ENCODE peak calls at places on chromosomes 13 and 19, in ten cellular contexts. W is fibroblast of mammary gland, G is lower leg skin, Y is PC-3, L is activated B cell treated with CpG ODN at 0.5 μM for 24 hours, X is HL-60, C is Caco-2, Z is epithelial cell of esophagus, O is AG04450, A is cardiac muscle cell. B is an unnamed sample.

GRCh38 chr13:37429976-37430375 is 168.6 kb downstream of the POSTN start:
- DNase-seq in L (no peak), C (no peak), G (no peak), O (peak), W (peak), Y (no peak), X (no peak), A (no peak), Z (peak), B (no peak)

GRCh38 chr19:16161848-16162247 is 11.5 kb downstream of the CIB3 start:
- DNase-seq in C (no peak), Y (peak), L (no peak), X (no peak), A (no peak), Z (peak), W (peak), O (peak), G (no peak), B (no peak)

GRCh38 chr19:4692275-4693077 is 22.3 kb upstream of the MYDGF start:
- DNase-seq in Y (no peak), X (no peak), G (no peak), L (no peak), W (no peak), Z (no peak), C (no peak), O (no peak), A (no peak), B (no peak)

GRCh38 chr19:50705422-50706019 is 14.1 kb downstream of the SHANK1 start:
- DNase-seq in W (peak), C (peak), Z (peak), L (no peak), Y (peak), A (peak), X (peak), O (peak), G (no peak), B (no peak)

GRCh38 chr13:52356327-52356726 is 49.6 kb downstream of the THSD1 start:
- DNase-seq in X (no peak), C (no peak), Y (peak), Z (peak), G (no peak), A (no peak), L (no peak), O (no peak), W (peak), B (no peak)

GRCh38 chr13:68535329-68535728 is 1305.2 kb upstream of the PCDH9 start:
- DNase-seq in Y (no peak), A (no peak), L (no peak), Z (no peak), O (no peak), C (no peak), W (no peak), G (no peak), X (no peak), B (no peak)

GRCh38 chr19:38993271-38993670 is 17.7 kb upstream of the FBXO17 start:
- DNase-seq in L (no peak), C (no peak), X (no peak), Z (peak), G (no peak), Y (peak), O (no peak), W (peak), A (no peak), B (no peak)

GRCh38 chr13:91318886-91319285 is 28.6 kb upstream of the MIR17HG start:
- DNase-seq in Y (no peak), G (no peak), C (no peak), A (no peak), W (no peak), O (no peak), Z (no peak), L (no peak), X (no peak), B (no peak)

GRCh38 chr13:110185696-110186095 is 121.3 kb downstream of the COL4A1 start:
- DNase-seq in A (no peak), W (peak), G (no peak), O (no peak), X (no peak), L (no peak), C (no peak), Y (no peak), Z (no peak), B (no peak)

GRCh38 chr19:10701955-10702307 is 692 bp downstream of the QTRT1 start:
- DNase-seq in W (no peak), Y (peak), L (peak), X (peak), C (no peak), O (no peak), Z (no peak), G (no peak), A (peak), B (no peak)

DNA sequence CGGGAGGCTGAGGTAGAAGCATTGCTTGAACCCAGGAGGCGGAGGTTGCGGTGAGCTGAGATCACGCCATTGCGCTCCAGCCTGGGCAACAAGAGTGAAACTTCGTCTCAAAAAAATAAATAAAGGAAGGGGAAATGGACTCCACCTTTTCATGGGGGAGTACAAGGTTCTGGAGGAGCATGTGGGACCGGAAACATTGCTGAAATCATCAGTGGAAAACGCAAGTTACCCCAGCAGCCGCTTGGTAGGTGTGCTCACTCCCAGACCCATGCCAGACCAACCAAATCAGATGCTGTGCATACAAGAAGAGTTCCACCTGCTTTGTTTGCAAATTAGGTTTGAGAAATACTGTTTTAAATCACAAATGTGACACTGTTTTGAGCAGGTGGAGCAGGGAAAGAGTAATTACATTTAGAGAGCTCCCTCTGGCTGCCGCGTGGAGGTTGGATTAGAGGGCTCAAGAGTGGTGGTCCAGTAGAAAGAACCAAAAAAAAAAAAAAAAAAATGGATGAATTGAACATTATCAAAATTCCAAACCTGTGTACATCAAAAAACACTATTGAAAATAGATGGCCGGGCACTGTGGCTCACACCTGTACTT is 4.9 kb downstream of the ERICH4 start:
- DNase-seq in G (no peak), Y (no peak), C (no peak), O (no peak), Z (no peak), L (no peak), W (no peak), A (no peak), X (no peak), B (peak)
- TF ChIP-seq CTCF in G (no peak), Y (peak), C (no peak), O (no peak), Z (no peak), L (no peak), W (no peak), A (peak), X (no peak), B (no peak)

DNA sequence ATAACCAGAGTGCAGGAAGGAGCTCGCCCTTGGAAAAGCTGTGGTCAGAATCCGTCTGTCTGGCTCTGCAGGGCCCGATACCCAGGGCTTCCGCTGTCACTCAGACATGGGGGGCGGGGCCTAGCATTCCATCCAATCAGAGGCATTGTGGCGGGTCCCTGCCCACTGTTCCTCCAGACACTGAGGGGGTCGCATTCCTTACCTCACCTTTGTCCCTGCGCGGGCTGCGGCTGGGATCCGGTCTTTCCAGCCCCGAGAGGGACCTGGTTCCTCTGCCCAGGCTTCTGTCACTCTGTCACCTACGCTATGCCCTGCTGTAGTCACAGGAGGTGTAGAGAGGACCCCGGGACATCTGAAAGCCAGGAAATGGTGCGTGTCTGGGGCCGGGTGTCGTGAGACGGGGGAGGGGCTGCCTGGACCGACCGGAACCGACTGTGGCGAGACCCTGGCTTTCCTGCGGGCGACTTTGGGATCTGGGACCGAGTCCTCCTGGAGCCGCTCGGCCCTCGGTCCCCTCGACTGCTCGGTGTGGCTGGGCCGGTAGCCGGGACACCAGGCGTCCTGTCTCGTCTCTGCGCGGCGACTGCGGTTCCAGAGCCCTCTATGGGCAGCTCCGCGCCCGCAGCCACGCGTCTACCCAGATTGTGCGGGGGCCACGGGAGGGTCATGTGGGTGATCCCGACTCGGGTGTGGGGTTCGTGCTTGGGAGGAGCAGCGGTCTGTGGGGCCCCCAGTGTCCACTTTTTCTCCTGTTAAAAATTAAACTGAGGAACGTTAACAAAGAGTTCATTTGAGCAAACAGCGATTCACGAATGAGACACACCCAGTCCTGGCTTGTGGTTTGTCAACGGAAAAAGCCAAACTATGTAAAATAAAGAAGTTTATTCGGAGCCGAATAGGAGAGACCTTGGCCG is at the start of gene ZNF69:
- DNase-seq in L (peak), X (no peak), Y (peak), G (peak), O (no peak), W (peak), A (peak), Z (peak), C (peak), B (peak)
- TF ChIP-seq CTCF in L (no peak), X (no peak), Y (peak), G (no peak), O (peak), W (no peak), A (peak), Z (no peak), C (no peak), B (peak)

GRCh38 chr19:35987571-35987896 is 7.5 kb upstream of the SDHAF1 start:
- DNase-seq in Y (no peak), C (no peak), W (no peak), G (no peak), O (no peak), L (no peak), X (peak), A (no peak), Z (no peak), B (no peak)
- TF ChIP-seq CTCF in Y (no peak), C (no peak), W (no peak), G (no peak), O (no peak), L (no peak), X (no peak), A (no peak), Z (no peak), B (peak)

GRCh38 chr13:101945435-101945834 is 456.4 kb downstream of the FGF14 start:
- DNase-seq in O (no peak), G (no peak), Z (no peak), X (no peak), W (no peak), C (peak), Y (no peak), A (no peak), L (no peak), B (no peak)

GRCh38 chr13:101942038-101942437 is 459.8 kb downstream of the FGF14 start:
- DNase-seq in A (peak), C (peak), Y (peak), X (no peak), Z (peak), G (no peak), W (peak), L (no peak), O (no peak), B (no peak)

GRCh38 chr13:101939370-101939769 is 462.5 kb downstream of the FGF14 start:
- DNase-seq in Z (no peak), G (no peak), O (no peak), A (no peak), C (no peak), Y (no peak), W (no peak), L (no peak), X (no peak), B (no peak)

GRCh38 chr13:101942535-101943157 is 459.2 kb downstream of the FGF14 start:
- DNase-seq in A (no peak), X (no peak), L (no peak), W (peak), O (no peak), G (no peak), Y (peak), C (no peak), Z (no peak), B (no peak)

DNA sequence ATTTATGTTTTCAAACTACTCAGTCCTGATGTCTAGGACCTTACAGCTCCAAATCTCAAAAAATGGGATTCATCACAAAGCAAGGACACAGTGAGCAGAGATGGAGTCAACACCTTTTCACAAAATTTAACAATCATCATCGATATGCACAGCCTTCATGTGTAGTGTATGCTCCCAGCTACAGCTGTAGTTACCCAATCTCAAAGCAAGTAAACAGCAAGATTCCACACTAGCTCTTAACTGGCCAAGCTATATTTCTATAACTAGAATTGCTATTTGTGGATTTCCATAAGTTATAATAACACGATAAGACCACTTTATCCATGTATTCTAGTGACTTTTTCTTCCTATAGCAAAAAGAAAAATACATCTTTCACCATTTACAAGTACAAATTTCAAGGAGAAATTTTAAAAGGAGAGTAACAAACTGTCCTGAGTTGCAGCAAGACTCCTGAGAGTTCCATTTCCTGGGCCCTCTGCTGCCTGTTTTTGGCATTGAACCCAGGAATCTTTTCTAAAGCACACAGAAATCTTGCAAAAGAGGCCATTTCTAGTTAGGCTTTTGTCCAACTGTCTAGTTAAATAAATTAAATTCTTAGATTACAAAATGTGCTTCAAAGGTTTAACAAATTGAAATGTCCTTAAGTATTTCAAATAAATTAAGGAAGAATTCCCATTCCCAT is 460.6 kb downstream of the FGF14 start:
- DNase-seq in C (peak), X (no peak), L (no peak), Y (peak), O (no peak), G (no peak), W (peak), Z (peak), A (peak), B (no peak)
- TF ChIP-seq CTCF in C (peak), X (no peak), L (no peak), Y (peak), O (peak), G (no peak), W (peak), Z (peak), A (no peak), B (peak)

DNA sequence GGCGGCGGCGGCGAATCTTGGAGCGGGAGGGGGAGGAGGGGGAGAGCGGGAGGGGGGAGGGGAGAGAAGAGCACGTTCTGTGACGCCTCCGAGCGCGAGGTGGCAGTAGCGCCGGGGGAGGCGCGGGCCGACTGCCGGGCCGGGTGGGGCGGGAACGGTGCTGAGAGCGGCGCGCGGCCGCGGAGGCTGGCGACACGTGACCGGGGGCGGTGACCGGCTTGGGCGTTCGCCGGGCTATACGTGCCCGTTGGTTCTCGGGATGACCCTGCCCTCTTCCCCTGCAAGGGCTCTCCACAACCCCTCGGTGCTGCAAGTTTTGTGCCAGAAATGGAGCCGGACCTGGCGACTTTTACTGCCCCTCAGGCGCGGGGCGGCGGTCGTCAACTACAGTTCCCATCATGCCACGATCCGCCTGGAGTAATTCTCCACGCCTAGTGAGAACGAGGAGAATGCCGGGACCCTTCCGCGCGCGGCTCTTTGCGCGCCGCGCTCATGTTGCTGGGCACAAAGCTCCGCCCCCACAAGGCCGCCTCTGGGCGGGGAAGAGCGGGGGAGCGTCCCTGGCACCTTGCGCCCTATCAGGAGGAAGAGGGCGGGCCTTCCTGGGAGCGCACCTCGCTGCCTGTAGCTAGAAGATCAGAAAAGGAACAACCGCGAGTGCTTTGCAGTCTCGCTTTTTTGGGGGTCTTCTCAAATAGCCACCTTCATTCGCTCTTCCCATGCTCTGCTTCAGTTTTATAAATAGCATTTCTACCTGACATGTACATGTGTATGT is at the start of gene KPNA3:
- DNase-seq in G (peak), W (peak), A (peak), L (peak), Z (peak), C (peak), O (peak), Y (peak), X (peak), B (peak)
- TF ChIP-seq CTCF in G (no peak), W (no peak), A (no peak), L (no peak), Z (no peak), C (peak), O (no peak), Y (no peak), X (no peak), B (peak)

GRCh38 chr13:108609353-108609752 is 20.1 kb upstream of the MYO16 start:
- DNase-seq in L (no peak), W (peak), O (peak), Z (peak), C (no peak), A (peak), Y (peak), G (no peak), X (no peak), B (no peak)
- TF ChIP-seq CTCF in L (no peak), W (peak), O (peak), Z (peak), C (peak), A (no peak), Y (peak), G (no peak), X (no peak), B (peak)

GRCh38 chr19:36687214-36688056 is at the start of gene ZNF567:
- DNase-seq in X (peak), Z (peak), A (peak), G (peak), Y (peak), O (peak), L (peak), W (peak), C (peak), B (peak)
- TF ChIP-seq CTCF in X (no peak), Z (peak), A (no peak), G (no peak), Y (no peak), O (no peak), L (no peak), W (no peak), C (peak), B (peak)